ENCODE peak calls at places on chromosome 17, in eight cellular contexts. Q is prostate gland, O is heart left ventricle, L is transverse colon, X is fibroblast of lung, E is GM10248, D is A549, Z is esophagus squamous epithelium. F is an unnamed sample.
A peak's percentile ranks its signal among the peaks of the same experiment; 100 is the strongest.

GRCh38 chr17:65750166-65750565 is 188.7 kb upstream of the AXIN2 start:
- DNase-seq in O (no peak), X (no peak), D (no peak), Z (no peak), Q (no peak), L (no peak), E (no peak), F (no peak)

GRCh38 chr17:79075861-79076406 is 1.3 kb downstream of the ENGASE start:
- DNase-seq in E (no peak), L (no peak), D (no peak), Q (no peak), X (no peak), Z (no peak), O (no peak), F (no peak)

GRCh38 chr17:68580236-68580903 is 20.8 kb downstream of the FAM20A start:
- DNase-seq in Z (no peak), D (no peak), X (peak; percentile 47), O (no peak), L (no peak), E (no peak), Q (no peak), F (no peak)

GRCh38 chr17:18857864-18858566 is at the start of gene PRPSAP2:
- DNase-seq in D (peak; percentile 97), Z (peak; percentile 88), L (peak; percentile 98), X (peak; percentile 89), Q (peak; percentile 98), E (peak; percentile 98), O (peak; percentile 98), F (peak; percentile 97)

GRCh38 chr17:66415366-66416206 is 113.2 kb downstream of the PRKCA start:
- DNase-seq in E (no peak), D (no peak), Q (no peak), O (no peak), Z (no peak), X (no peak), L (no peak), F (peak; percentile 80)

GRCh38 chr17:47726796-47727703 is 6.0 kb upstream of the TBX21 start:
- DNase-seq in Z (no peak), X (no peak), D (no peak), E (no peak), O (no peak), L (no peak), Q (no peak), F (no peak)

GRCh38 chr17:61757168-61757567 is 106.2 kb downstream of the BRIP1 start:
- DNase-seq in D (no peak), E (peak; percentile 23), O (no peak), X (no peak), L (no peak), Q (no peak), Z (no peak), F (no peak)

GRCh38 chr17:1673041-1673790 is 11.5 kb downstream of the PRPF8 start:
- DNase-seq in L (peak; percentile 12), Z (no peak), E (no peak), X (no peak), Q (no peak), O (no peak), D (no peak), F (no peak)

GRCh38 chr17:4498461-4499397 is at the start of gene SPNS2:
- DNase-seq in X (peak; percentile 39), Z (no peak), Q (peak; percentile 50), D (peak; percentile 55), O (peak; percentile 82), E (peak; percentile 82), L (peak; percentile 68), F (peak; percentile 69)

GRCh38 chr17:41702712-41703111 is 9.4 kb upstream of the GAST start:
- DNase-seq in O (no peak), X (no peak), Z (no peak), D (no peak), Q (no peak), E (no peak), L (no peak), F (no peak)

GRCh38 chr17:72534776-72535175 is 414.0 kb downstream of the SOX9 start:
- DNase-seq in O (no peak), Q (no peak), D (no peak), L (no peak), E (no peak), Z (no peak), X (no peak), F (no peak)

GRCh38 chr17:31095239-31096105 is 695 bp downstream of the NF1 start:
- DNase-seq in Q (peak; percentile 33), Z (no peak), D (peak; percentile 77), X (peak; percentile 56), E (peak; percentile 50), O (peak; percentile 53), L (peak; percentile 57), F (peak; percentile 76)

GRCh38 chr17:37519241-37519985 is 29.7 kb downstream of the DUSP14 start:
- DNase-seq in E (no peak), X (peak; percentile 80), D (no peak), Q (no peak), L (no peak), Z (no peak), O (no peak), F (no peak)

GRCh38 chr17:44911133-44912001 is 3.9 kb downstream of the GFAP start:
- DNase-seq in L (peak; percentile 72), Z (no peak), X (peak; percentile 34), D (peak; percentile 87), Q (peak; percentile 48), O (peak; percentile 74), E (peak; percentile 64), F (peak; percentile 78)

GRCh38 chr17:80539022-80539421 is 5.6 kb upstream of the RPTOR start:
- DNase-seq in O (no peak), L (no peak), X (no peak), Q (no peak), D (peak; percentile 34), Z (no peak), E (no peak), F (no peak)

GRCh38 chr17:80944326-80944725 is 47.3 kb upstream of the CHMP6 start:
- DNase-seq in O (peak; percentile 15), E (no peak), L (no peak), Z (no peak), X (no peak), D (no peak), Q (no peak), F (no peak)

GRCh38 chr17:40352779-40353394 is 11.7 kb downstream of the GJD3 start:
- DNase-seq in Q (no peak), E (no peak), Z (no peak), D (peak; percentile 48), O (no peak), X (no peak), L (no peak), F (no peak)

GRCh38 chr17:41540921-41541625 is 13.0 kb upstream of the KRT19 start:
- DNase-seq in Q (no peak), X (no peak), Z (no peak), O (no peak), L (no peak), D (no peak), E (no peak), F (no peak)

GRCh38 chr17:65190467-65191095 is 53.4 kb downstream of the RGS9 start:
- DNase-seq in L (no peak), D (no peak), E (no peak), O (no peak), Z (no peak), Q (no peak), X (peak; percentile 69), F (no peak)

GRCh38 chr17:45430738-45431530 is 1.7 kb downstream of the ARHGAP27 start:
- DNase-seq in O (no peak), L (peak; percentile 88), Z (no peak), X (no peak), Q (peak; percentile 88), D (no peak), E (peak; percentile 86), F (peak; percentile 86)

GRCh38 chr17:15490634-15491261 is 23.3 kb upstream of the CDRT4 start:
- DNase-seq in O (peak; percentile 83), X (peak; percentile 80), E (no peak), L (peak; percentile 74), Z (no peak), Q (no peak), D (no peak), F (peak; percentile 1)

GRCh38 chr17:80133626-80133970 is 13.3 kb downstream of the EIF4A3 start:
- DNase-seq in L (no peak), E (no peak), X (no peak), D (no peak), Z (no peak), O (no peak), Q (peak; percentile 48), F (no peak)

GRCh38 chr17:34275881-34276280 is 5.9 kb downstream of the CCL7 start:
- DNase-seq in Z (no peak), Q (no peak), E (no peak), O (no peak), D (peak; percentile 51), L (no peak), X (peak; percentile 88), F (no peak)

GRCh38 chr17:36807496-36808180 is 129.6 kb upstream of the LHX1 start:
- DNase-seq in D (no peak), L (no peak), X (no peak), O (no peak), Q (no peak), E (no peak), Z (no peak), F (no peak)

GRCh38 chr17:74353446-74354060 is 8.1 kb downstream of the BTBD17 start:
- DNase-seq in L (no peak), D (no peak), X (no peak), O (no peak), Z (no peak), Q (no peak), E (no peak), F (no peak)
- TF ChIP-seq CTCF in L (no peak), D (no peak), X (no peak), O (no peak), Z (no peak), Q (no peak), E (no peak), F (no peak)

GRCh38 chr17:50575581-50576210 is 15.2 kb downstream of the CACNA1G start:
- DNase-seq in L (no peak), O (no peak), X (no peak), Z (no peak), D (no peak), Q (no peak), E (no peak), F (peak; percentile 68)
- TF ChIP-seq CTCF in L (no peak), O (no peak), X (no peak), Z (no peak), D (no peak), Q (no peak), E (no peak), F (peak; percentile 39)

DNA sequence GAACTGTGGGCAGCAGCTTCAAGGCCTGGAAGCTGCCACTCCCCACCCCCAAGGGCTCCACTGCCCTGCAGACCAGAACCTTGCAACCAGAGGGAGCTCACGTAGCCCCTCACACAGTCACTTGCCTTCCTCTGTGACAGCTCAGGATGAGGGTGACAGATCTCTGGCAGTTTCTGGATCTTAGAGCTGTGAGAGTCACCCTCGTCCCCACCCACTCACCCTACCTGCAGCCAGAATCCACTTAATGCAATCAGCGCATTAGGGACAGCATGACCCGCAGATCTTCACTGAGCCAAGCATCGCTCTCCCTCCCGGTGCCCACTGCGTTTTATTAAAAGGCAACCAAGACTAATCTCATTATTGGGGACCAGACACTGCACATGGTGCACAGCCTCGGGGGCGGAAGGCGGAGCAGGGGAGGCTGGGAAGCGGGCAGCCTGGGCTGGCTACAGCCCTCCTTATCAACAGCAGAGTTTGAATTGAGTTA is 3.5 kb downstream of the CYB561 start:
- DNase-seq in X (no peak), O (no peak), Z (no peak), Q (no peak), E (peak; percentile 52), L (no peak), D (peak; percentile 35), F (no peak)
- TF ChIP-seq CTCF in X (no peak), O (peak; percentile 19), Z (no peak), Q (no peak), E (peak; percentile 47), L (no peak), D (peak; percentile 7), F (no peak)

GRCh38 chr17:50950002-50950877 is 84.1 kb upstream of the TOB1 start:
- DNase-seq in O (peak; percentile 87), L (peak; percentile 81), E (peak; percentile 79), D (peak; percentile 95), Z (peak; percentile 31), X (peak; percentile 90), Q (peak; percentile 67), F (peak; percentile 93)
- TF ChIP-seq CTCF in O (peak; percentile 86), L (peak; percentile 83), E (peak; percentile 89), D (peak; percentile 99), Z (peak; percentile 25), X (peak; percentile 63), Q (peak; percentile 91), F (peak; percentile 99)